ENCODE peak calls at places on chromosomes 6 and 20, in ten cellular contexts. P is upper lobe of left lung, I is SK-N-SH, O is ovary, Q is HepG2, E is sigmoid colon, V is tibial nerve, X is A549, J is H1, K is stomach. W is an unnamed sample.

GRCh38 chr20:17761612-17762011 is 61.8 kb downstream of the BANF2 start:
- DNase-seq in P (no peak), I (peak; percentile 36), O (no peak), Q (no peak), E (no peak), V (no peak), X (no peak), J (no peak), K (no peak), W (no peak)

GRCh38 chr6:91081452-91082067 is 494.7 kb upstream of the MAP3K7 start:
- DNase-seq in P (no peak), I (peak; percentile 46), O (no peak), Q (peak; percentile 25), E (no peak), V (no peak), X (peak; percentile 37), J (no peak), K (no peak), W (no peak)

GRCh38 chr6:48866681-48867080 is 596.4 kb downstream of the MMUT start:
- DNase-seq in P (no peak), I (no peak), O (no peak), Q (no peak), E (no peak), V (no peak), X (no peak), J (no peak), K (no peak), W (no peak)

GRCh38 chr6:43821101-43821886 is 51.3 kb downstream of the VEGFA start:
- DNase-seq in P (no peak), I (no peak), O (no peak), Q (no peak), E (no peak), V (no peak), X (no peak), J (no peak), K (no peak), W (no peak)

GRCh38 chr6:108594640-108595039 is 33.9 kb downstream of the FOXO3 start:
- DNase-seq in P (peak; percentile 56), I (no peak), O (no peak), Q (no peak), E (no peak), V (no peak), X (no peak), J (no peak), K (peak; percentile 88), W (no peak)

GRCh38 chr20:33814238-33814712 is 3.1 kb downstream of the CHMP4B start:
- DNase-seq in P (no peak), I (no peak), O (no peak), Q (no peak), E (no peak), V (no peak), X (no peak), J (no peak), K (no peak), W (no peak)

GRCh38 chr6:78850621-78851020 is 16.7 kb upstream of the IRAK1BP1 start:
- DNase-seq in P (no peak), I (no peak), O (no peak), Q (no peak), E (no peak), V (no peak), X (no peak), J (no peak), K (no peak), W (no peak)

GRCh38 chr20:45318386-45318939 is 10.4 kb upstream of the MATN4 start:
- DNase-seq in P (no peak), I (no peak), O (no peak), Q (no peak), E (no peak), V (no peak), X (no peak), J (no peak), K (no peak), W (no peak)

GRCh38 chr6:55839080-55839479 is 36.3 kb downstream of the BMP5 start:
- DNase-seq in P (no peak), I (no peak), O (no peak), Q (no peak), E (no peak), V (no peak), X (no peak), J (no peak), K (no peak), W (no peak)

GRCh38 chr6:55841341-55841740 is 34.0 kb downstream of the BMP5 start:
- DNase-seq in P (no peak), I (no peak), O (no peak), Q (no peak), E (no peak), V (no peak), X (no peak), J (no peak), K (no peak), W (no peak)

GRCh38 chr6:55836945-55837344 is 38.4 kb downstream of the BMP5 start:
- DNase-seq in P (no peak), I (no peak), O (no peak), Q (no peak), E (no peak), V (no peak), X (no peak), J (no peak), K (no peak), W (no peak)

GRCh38 chr6:55833284-55833683 is 42.1 kb downstream of the BMP5 start:
- DNase-seq in P (no peak), I (no peak), O (no peak), Q (no peak), E (no peak), V (no peak), X (no peak), J (no peak), K (no peak), W (no peak)

DNA sequence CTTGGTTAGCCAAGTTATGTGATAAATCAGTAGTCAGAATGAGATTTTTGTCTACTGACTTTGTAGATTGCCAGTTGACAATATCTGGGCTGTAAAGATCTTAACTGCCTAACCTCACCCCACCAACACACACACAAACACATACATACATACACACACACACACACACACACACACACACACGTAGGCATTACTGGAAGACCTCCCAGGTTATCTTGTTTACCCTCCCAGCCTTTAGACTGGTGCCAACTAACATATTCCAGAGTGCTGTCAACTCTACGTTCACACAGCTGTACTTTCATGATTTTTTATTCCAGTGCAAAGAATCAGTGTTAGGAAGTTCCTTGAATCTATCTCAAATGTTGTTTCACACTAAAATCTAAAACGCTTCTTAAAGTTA is 38.9 kb downstream of the BMP5 start:
- DNase-seq in P (no peak), I (no peak), O (no peak), Q (no peak), E (no peak), V (no peak), X (peak; percentile 17), J (no peak), K (peak; percentile 39), W (no peak)
- H3K9me3 ChIP-seq in P (no peaks in the 10 kb centered on the region), I (no peaks in the 10 kb centered on the region), O (no peaks in the 10 kb centered on the region), Q (no peaks in the 10 kb centered on the region), E (no peaks in the 10 kb centered on the region), V (no peaks in the 10 kb centered on the region), X (no peaks in the 10 kb centered on the region), J (no peaks in the 10 kb centered on the region), K (no peaks in the 10 kb centered on the region), W (no peaks in the 10 kb centered on the region)

GRCh38 chr6:5331860-5332442 is 70.6 kb downstream of the FARS2 start:
- DNase-seq in P (no peak), I (no peak), O (no peak), Q (no peak), E (no peak), V (no peak), X (no peak), J (no peak), K (no peak), W (no peak)

GRCh38 chr6:5335020-5335419 is 73.7 kb downstream of the FARS2 start:
- DNase-seq in P (no peak), I (no peak), O (no peak), Q (no peak), E (no peak), V (no peak), X (no peak), J (no peak), K (no peak), W (no peak)

GRCh38 chr6:5337573-5337972 is 76.3 kb downstream of the FARS2 start:
- DNase-seq in P (no peak), I (no peak), O (no peak), Q (no peak), E (no peak), V (no peak), X (no peak), J (no peak), K (no peak), W (no peak)

GRCh38 chr6:5333653-5334052 is 72.3 kb downstream of the FARS2 start:
- DNase-seq in P (no peak), I (no peak), O (no peak), Q (peak; percentile 57), E (no peak), V (no peak), X (peak; percentile 23), J (no peak), K (no peak), W (no peak)

DNA sequence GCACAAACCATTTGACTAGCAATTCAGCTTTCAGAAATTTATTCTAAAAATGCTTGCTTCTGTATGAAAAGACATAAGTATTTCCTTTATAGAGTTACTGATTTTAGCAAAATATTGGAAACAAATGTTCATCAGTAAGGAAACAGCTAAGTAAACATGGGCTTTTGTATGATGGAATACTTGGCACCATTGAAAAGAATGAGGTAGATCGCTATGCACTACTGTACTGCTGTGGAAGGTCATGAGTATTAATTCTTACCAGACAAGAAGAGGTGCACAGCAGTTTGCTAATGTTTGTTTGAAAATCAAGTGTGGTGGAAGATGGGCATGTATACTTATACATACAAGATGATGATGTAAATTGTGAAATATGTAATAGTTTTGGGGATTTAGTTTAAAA is 73.0 kb downstream of the FARS2 start:
- DNase-seq in P (no peak), I (no peak), O (no peak), Q (no peak), E (no peak), V (no peak), X (no peak), J (no peak), K (no peak), W (no peak)
- H3K4me3 ChIP-seq in P (no peak overlapping the region), I (no peak overlapping the region), O (no peak overlapping the region), Q (no peak overlapping the region), E (no peak overlapping the region), V (no peak overlapping the region), X (no peak overlapping the region), J (no peak overlapping the region), K (no peak overlapping the region), W (no peak overlapping the region)

GRCh38 chr6:157271441-157271840 is 51.9 kb downstream of the TMEM242 start:
- DNase-seq in P (no peak), I (no peak), O (no peak), Q (no peak), E (no peak), V (no peak), X (no peak), J (no peak), K (no peak), W (no peak)
- TF ChIP-seq EP300 in P (no peak), I (no peak), O (no peak), Q (no peak), E (no peak), V (no peak), X (no peak), J (no peak), K (no peak), W (no peak)

DNA sequence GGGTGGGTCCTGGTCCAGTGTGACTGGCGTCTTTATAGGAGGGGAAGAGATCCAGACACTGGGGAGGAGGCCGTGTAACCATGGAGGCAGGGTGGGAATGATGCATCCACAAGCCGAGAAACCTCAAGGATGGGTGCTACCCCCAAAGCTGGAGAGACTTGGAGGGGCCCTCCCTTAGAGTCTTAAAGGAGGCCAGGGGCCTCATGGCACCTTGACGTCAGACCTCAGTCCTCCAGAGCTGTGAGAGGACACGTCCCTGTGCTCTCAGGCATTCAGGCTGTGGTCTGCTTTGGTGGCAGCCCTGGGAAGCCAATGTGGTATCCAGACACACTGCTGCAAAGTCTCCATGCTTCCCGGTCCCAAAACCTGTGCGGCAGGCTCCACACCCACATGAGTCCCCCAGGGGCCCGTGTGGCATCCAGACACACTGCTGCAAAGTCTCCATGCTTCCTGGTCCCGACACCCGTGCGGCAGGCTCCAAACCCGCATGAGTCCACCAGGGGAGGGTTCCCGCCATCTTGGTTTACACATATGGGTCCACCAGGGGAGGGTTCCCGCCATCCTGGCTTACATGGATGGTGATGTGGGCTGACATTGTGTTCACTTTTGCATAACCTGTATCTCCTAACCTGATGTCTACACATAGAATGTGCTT is 278.0 kb downstream of the SMOC2 start:
- DNase-seq in P (no peak), I (no peak), O (no peak), Q (no peak), E (no peak), V (no peak), X (no peak), J (no peak), K (no peak), W (no peak)
- H3K9me3 ChIP-seq in P (no peaks in the 10 kb centered on the region), I (no peaks in the 10 kb centered on the region), O (no peaks in the 10 kb centered on the region), Q (peaks cover 5% of the 10 kb centered on the region), E (no peaks in the 10 kb centered on the region), V (no peaks in the 10 kb centered on the region), X (no peaks in the 10 kb centered on the region), J (peaks cover 29% of the 10 kb centered on the region), K (no peaks in the 10 kb centered on the region), W (no peaks in the 10 kb centered on the region)

W was measured in suprapubic skin.